ENCODE peak calls at places on chromosome 15, in nine cellular contexts. One of them, this sample, is unnamed.

GRCh38 chr15:96054029-96054428 is 276.5 kb upstream of the NR2F2 start:
- DNase-seq in BE2C: no peak
- DNase-seq in left ventricle myocardium inferior: no peak
- DNase-seq in DND-41: no peak
- DNase-seq in coronary artery: no peak
- DNase-seq in AG04450: no peak
- DNase-seq in fibroblast of villous mesenchyme: no peak
- DNase-seq in psoas muscle: no peak
- DNase-seq in cardiac muscle cell: no peak
- DNase-seq in this sample: no peak

GRCh38 chr15:48297668-48298067 is 33.6 kb upstream of the DUT start:
- DNase-seq in BE2C: no peak
- DNase-seq in left ventricle myocardium inferior: no peak
- DNase-seq in DND-41: no peak
- DNase-seq in coronary artery: no peak
- DNase-seq in AG04450: no peak
- DNase-seq in fibroblast of villous mesenchyme: no peak
- DNase-seq in psoas muscle: no peak
- DNase-seq in cardiac muscle cell: no peak
- DNase-seq in this sample: no peak

GRCh38 chr15:68819451-68820204 is 1.1 kb downstream of the ANP32A start:
- DNase-seq in BE2C: peak
- DNase-seq in left ventricle myocardium inferior: peak
- DNase-seq in DND-41: peak
- DNase-seq in coronary artery: no peak
- DNase-seq in AG04450: no peak
- DNase-seq in fibroblast of villous mesenchyme: peak
- DNase-seq in psoas muscle: peak
- DNase-seq in cardiac muscle cell: peak
- DNase-seq in this sample: no peak

GRCh38 chr15:58616171-58616570 is 133.3 kb downstream of the ADAM10 start:
- DNase-seq in BE2C: no peak
- DNase-seq in left ventricle myocardium inferior: no peak
- DNase-seq in DND-41: no peak
- DNase-seq in coronary artery: no peak
- DNase-seq in AG04450: no peak
- DNase-seq in fibroblast of villous mesenchyme: peak
- DNase-seq in psoas muscle: no peak
- DNase-seq in cardiac muscle cell: no peak
- DNase-seq in this sample: no peak

GRCh38 chr15:63345391-63345752 is 36.3 kb downstream of the CA12 start:
- DNase-seq in BE2C: no peak
- DNase-seq in left ventricle myocardium inferior: no peak
- DNase-seq in DND-41: no peak
- DNase-seq in coronary artery: no peak
- DNase-seq in AG04450: no peak
- DNase-seq in fibroblast of villous mesenchyme: no peak
- DNase-seq in psoas muscle: no peak
- DNase-seq in cardiac muscle cell: no peak
- DNase-seq in this sample: no peak

GRCh38 chr15:50009634-50010033 is 109.4 kb downstream of the ATP8B4 start:
- DNase-seq in BE2C: no peak
- DNase-seq in left ventricle myocardium inferior: no peak
- DNase-seq in DND-41: no peak
- DNase-seq in coronary artery: no peak
- DNase-seq in AG04450: no peak
- DNase-seq in fibroblast of villous mesenchyme: no peak
- DNase-seq in psoas muscle: no peak
- DNase-seq in cardiac muscle cell: no peak
- DNase-seq in this sample: no peak

GRCh38 chr15:100833432-100834389 is 45.9 kb upstream of the ALDH1A3 start:
- DNase-seq in BE2C: no peak
- DNase-seq in left ventricle myocardium inferior: no peak
- DNase-seq in DND-41: no peak
- DNase-seq in coronary artery: no peak
- DNase-seq in AG04450: no peak
- DNase-seq in fibroblast of villous mesenchyme: no peak
- DNase-seq in psoas muscle: no peak
- DNase-seq in cardiac muscle cell: no peak
- DNase-seq in this sample: no peak

GRCh38 chr15:38893920-38894259 is 329.3 kb upstream of the RASGRP1 start:
- DNase-seq in BE2C: no peak
- DNase-seq in left ventricle myocardium inferior: no peak
- DNase-seq in DND-41: no peak
- DNase-seq in coronary artery: no peak
- DNase-seq in AG04450: no peak
- DNase-seq in fibroblast of villous mesenchyme: no peak
- DNase-seq in psoas muscle: no peak
- DNase-seq in cardiac muscle cell: no peak
- DNase-seq in this sample: no peak

GRCh38 chr15:91524534-91524933 is 329.0 kb upstream of the SLCO3A1 start:
- DNase-seq in BE2C: no peak
- DNase-seq in left ventricle myocardium inferior: no peak
- DNase-seq in DND-41: no peak
- DNase-seq in coronary artery: no peak
- DNase-seq in AG04450: no peak
- DNase-seq in fibroblast of villous mesenchyme: no peak
- DNase-seq in psoas muscle: no peak
- DNase-seq in cardiac muscle cell: no peak
- DNase-seq in this sample: no peak

GRCh38 chr15:91520848-91521247 is 332.7 kb upstream of the SLCO3A1 start:
- DNase-seq in BE2C: no peak
- DNase-seq in left ventricle myocardium inferior: no peak
- DNase-seq in DND-41: no peak
- DNase-seq in coronary artery: no peak
- DNase-seq in AG04450: peak
- DNase-seq in fibroblast of villous mesenchyme: no peak
- DNase-seq in psoas muscle: no peak
- DNase-seq in cardiac muscle cell: no peak
- DNase-seq in this sample: no peak

GRCh38 chr15:91521996-91522395 is 331.5 kb upstream of the SLCO3A1 start:
- DNase-seq in BE2C: no peak
- DNase-seq in left ventricle myocardium inferior: no peak
- DNase-seq in DND-41: no peak
- DNase-seq in coronary artery: no peak
- DNase-seq in AG04450: peak
- DNase-seq in fibroblast of villous mesenchyme: no peak
- DNase-seq in psoas muscle: no peak
- DNase-seq in cardiac muscle cell: no peak
- DNase-seq in this sample: no peak

GRCh38 chr15:91525746-91526145 is 327.8 kb upstream of the SLCO3A1 start:
- DNase-seq in BE2C: no peak
- DNase-seq in left ventricle myocardium inferior: no peak
- DNase-seq in DND-41: no peak
- DNase-seq in coronary artery: no peak
- DNase-seq in AG04450: no peak
- DNase-seq in fibroblast of villous mesenchyme: no peak
- DNase-seq in psoas muscle: no peak
- DNase-seq in cardiac muscle cell: no peak
- DNase-seq in this sample: no peak

DNA sequence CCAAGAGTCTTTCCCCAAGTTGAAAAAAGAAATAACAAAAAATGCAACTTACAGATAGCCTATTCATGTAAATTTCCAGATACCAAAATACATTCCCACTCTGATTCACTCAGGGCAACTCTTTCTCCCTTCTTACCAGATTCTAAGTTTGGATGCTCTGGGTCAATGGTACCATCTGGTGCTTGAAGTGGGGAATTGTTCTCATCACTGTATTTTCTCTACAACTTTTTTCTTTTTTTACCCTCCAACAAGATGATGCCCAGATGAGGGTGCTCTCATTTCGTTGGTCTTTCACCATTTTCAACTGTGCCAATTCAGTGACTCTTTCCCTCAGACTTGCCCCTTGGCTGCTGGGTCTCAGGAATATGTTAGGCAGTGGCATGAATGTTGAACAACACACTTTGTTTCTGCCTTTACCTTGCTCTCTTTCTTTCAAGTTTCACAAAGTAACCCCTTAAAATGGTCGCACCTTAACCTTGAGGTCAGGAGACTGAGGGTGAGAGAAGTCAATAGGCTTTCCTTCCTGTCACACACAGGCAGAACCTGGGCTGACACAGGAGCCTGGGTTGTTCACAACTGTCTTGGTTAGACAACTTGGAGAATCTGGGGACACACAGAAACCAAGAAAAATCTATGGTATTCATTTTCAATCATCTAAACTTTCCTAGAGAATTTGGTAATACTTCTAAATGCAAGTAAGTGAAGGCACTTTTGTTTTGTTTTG is 330.7 kb upstream of the SLCO3A1 start:
- DNase-seq in BE2C: no peak
- DNase-seq in left ventricle myocardium inferior: no peak
- DNase-seq in DND-41: peak
- DNase-seq in coronary artery: no peak
- DNase-seq in AG04450: peak
- DNase-seq in fibroblast of villous mesenchyme: peak
- DNase-seq in psoas muscle: no peak
- DNase-seq in cardiac muscle cell: no peak
- DNase-seq in this sample: no peak
- TF ChIP-seq CTCF in BE2C: peak
- TF ChIP-seq CTCF in left ventricle myocardium inferior: peak
- TF ChIP-seq CTCF in DND-41: peak
- TF ChIP-seq CTCF in coronary artery: no peak
- TF ChIP-seq CTCF in AG04450: peak
- TF ChIP-seq CTCF in fibroblast of villous mesenchyme: peak
- TF ChIP-seq CTCF in psoas muscle: peak
- TF ChIP-seq CTCF in cardiac muscle cell: no peak
- TF ChIP-seq CTCF in this sample: peak

GRCh38 chr15:40437754-40438687 is 2.7 kb upstream of the BAHD1 start:
- DNase-seq in BE2C: no peak
- DNase-seq in left ventricle myocardium inferior: no peak
- DNase-seq in DND-41: no peak
- DNase-seq in coronary artery: no peak
- DNase-seq in AG04450: no peak
- DNase-seq in fibroblast of villous mesenchyme: no peak
- DNase-seq in psoas muscle: no peak
- DNase-seq in cardiac muscle cell: no peak
- DNase-seq in this sample: no peak
- H3K4me3 ChIP-seq in BE2C: no peak
- H3K4me3 ChIP-seq in left ventricle myocardium inferior: no peak
- H3K4me3 ChIP-seq in DND-41: no peak
- H3K4me3 ChIP-seq in coronary artery: no peak
- H3K4me3 ChIP-seq in AG04450: no peak
- H3K4me3 ChIP-seq in fibroblast of villous mesenchyme: no peak
- H3K4me3 ChIP-seq in psoas muscle: no peak
- H3K4me3 ChIP-seq in cardiac muscle cell: no peak
- H3K4me3 ChIP-seq in this sample: no peak

DNA sequence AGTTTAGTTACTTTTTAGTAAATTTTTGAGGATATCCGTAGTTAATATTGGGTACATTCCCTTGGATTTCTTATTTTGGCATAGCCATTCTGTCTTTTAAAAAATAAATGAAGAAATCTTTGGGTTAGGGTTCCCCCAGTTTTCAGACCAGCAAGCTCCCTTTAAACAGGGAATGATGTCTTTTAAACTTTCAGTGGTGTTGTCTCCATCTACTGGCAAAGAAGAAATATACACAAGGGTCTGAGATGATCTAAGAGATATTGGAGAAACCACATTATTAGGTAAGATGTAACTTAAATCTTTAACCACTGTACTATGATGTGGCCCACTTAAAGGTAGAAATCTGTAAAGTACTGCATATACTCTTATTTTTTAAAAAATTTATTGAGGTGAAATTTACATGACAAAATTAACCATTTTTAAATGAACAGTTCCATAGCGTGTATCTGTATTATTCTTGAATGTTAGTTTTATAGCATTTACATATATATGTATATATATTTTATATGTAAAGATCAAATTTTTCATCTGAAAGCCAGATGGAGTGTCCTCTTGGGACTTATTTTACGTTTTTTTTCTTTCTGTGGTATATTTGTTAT is 35.1 kb upstream of the EIF3J start:
- DNase-seq in BE2C: no peak
- DNase-seq in left ventricle myocardium inferior: no peak
- DNase-seq in DND-41: no peak
- DNase-seq in coronary artery: no peak
- DNase-seq in AG04450: peak
- DNase-seq in fibroblast of villous mesenchyme: peak
- DNase-seq in psoas muscle: no peak
- DNase-seq in cardiac muscle cell: peak
- DNase-seq in this sample: no peak
- TF ChIP-seq CTCF in BE2C: peak
- TF ChIP-seq CTCF in left ventricle myocardium inferior: peak
- TF ChIP-seq CTCF in DND-41: peak
- TF ChIP-seq CTCF in coronary artery: peak
- TF ChIP-seq CTCF in AG04450: peak
- TF ChIP-seq CTCF in fibroblast of villous mesenchyme: peak
- TF ChIP-seq CTCF in psoas muscle: peak
- TF ChIP-seq CTCF in cardiac muscle cell: peak
- TF ChIP-seq CTCF in this sample: peak

GRCh38 chr15:61832223-61832622 is 228.0 kb downstream of the VPS13C start:
- DNase-seq in BE2C: no peak
- DNase-seq in left ventricle myocardium inferior: no peak
- DNase-seq in DND-41: no peak
- DNase-seq in coronary artery: no peak
- DNase-seq in AG04450: no peak
- DNase-seq in fibroblast of villous mesenchyme: no peak
- DNase-seq in psoas muscle: no peak
- DNase-seq in cardiac muscle cell: no peak
- DNase-seq in this sample: no peak

GRCh38 chr15:61839541-61839940 is 220.7 kb downstream of the VPS13C start:
- DNase-seq in BE2C: no peak
- DNase-seq in left ventricle myocardium inferior: no peak
- DNase-seq in DND-41: no peak
- DNase-seq in coronary artery: no peak
- DNase-seq in AG04450: no peak
- DNase-seq in fibroblast of villous mesenchyme: no peak
- DNase-seq in psoas muscle: no peak
- DNase-seq in cardiac muscle cell: no peak
- DNase-seq in this sample: no peak

GRCh38 chr15:61834076-61834697 is 226.1 kb downstream of the VPS13C start:
- DNase-seq in BE2C: peak
- DNase-seq in left ventricle myocardium inferior: peak
- DNase-seq in DND-41: peak
- DNase-seq in coronary artery: no peak
- DNase-seq in AG04450: peak
- DNase-seq in fibroblast of villous mesenchyme: peak
- DNase-seq in psoas muscle: peak
- DNase-seq in cardiac muscle cell: peak
- DNase-seq in this sample: peak

GRCh38 chr15:61835029-61835428 is 225.2 kb downstream of the VPS13C start:
- DNase-seq in BE2C: no peak
- DNase-seq in left ventricle myocardium inferior: no peak
- DNase-seq in DND-41: no peak
- DNase-seq in coronary artery: no peak
- DNase-seq in AG04450: no peak
- DNase-seq in fibroblast of villous mesenchyme: no peak
- DNase-seq in psoas muscle: no peak
- DNase-seq in cardiac muscle cell: no peak
- DNase-seq in this sample: no peak

DNA sequence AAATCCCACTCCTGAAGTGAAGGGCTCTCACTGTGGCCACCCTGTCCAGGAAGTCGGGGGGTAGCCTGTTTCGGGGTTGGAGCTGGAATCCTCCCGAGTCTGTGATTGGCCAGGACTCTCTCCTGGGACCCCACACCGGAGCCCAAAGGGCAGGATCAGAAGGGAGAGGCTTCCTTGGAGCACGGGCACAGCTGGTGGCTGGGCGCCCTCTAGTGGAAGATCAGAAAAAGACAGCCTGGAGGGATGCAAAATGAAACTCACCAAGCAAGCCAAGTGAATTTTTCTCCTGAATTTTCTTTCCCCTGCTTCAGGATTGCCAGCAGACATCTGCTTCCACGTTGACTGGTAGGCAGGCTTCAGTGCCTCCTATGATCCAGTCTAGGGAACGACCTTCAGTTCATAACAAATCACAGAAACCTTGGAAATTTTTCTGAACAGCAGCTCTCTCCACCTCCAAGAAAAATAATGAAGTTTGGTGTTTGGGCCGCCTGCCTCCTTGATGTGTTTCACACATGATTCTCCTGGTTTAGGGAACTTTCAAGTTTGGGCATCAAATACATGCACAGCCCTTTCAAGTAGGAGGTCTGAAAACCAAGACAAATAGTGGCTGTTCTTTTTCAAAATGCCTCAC is 224.7 kb downstream of the VPS13C start:
- DNase-seq in BE2C: peak
- DNase-seq in left ventricle myocardium inferior: peak
- DNase-seq in DND-41: peak
- DNase-seq in coronary artery: no peak
- DNase-seq in AG04450: no peak
- DNase-seq in fibroblast of villous mesenchyme: peak
- DNase-seq in psoas muscle: peak
- DNase-seq in cardiac muscle cell: peak
- DNase-seq in this sample: no peak
- H3K4me3 ChIP-seq in BE2C: peak
- H3K4me3 ChIP-seq in left ventricle myocardium inferior: no peak
- H3K4me3 ChIP-seq in DND-41: no peak
- H3K4me3 ChIP-seq in coronary artery: peak
- H3K4me3 ChIP-seq in AG04450: no peak
- H3K4me3 ChIP-seq in fibroblast of villous mesenchyme: no peak
- H3K4me3 ChIP-seq in psoas muscle: peak
- H3K4me3 ChIP-seq in cardiac muscle cell: no peak
- H3K4me3 ChIP-seq in this sample: no peak